ENCODE peak calls at places on chromosomes 7 and 10, in five cellular contexts. A is GM12865, P is fibroblast of pulmonary artery, M is mucosa of descending colon, F is Calu3. B is an unnamed sample.

GRCh38 chr7:116311816-116312471 is 101.6 kb downstream of the TES start:
- DNase-seq in A (no peak), P (no peak), M (no peak), F (no peak), B (no peak)

GRCh38 chr7:15685358-15686181 is 913 bp downstream of the MEOX2 start:
- DNase-seq in A (no peak), P (peak), M (peak), F (peak), B (no peak)

GRCh38 chr10:26621889-26622681 is 75.4 kb upstream of the PDSS1 start:
- DNase-seq in A (peak), P (peak), M (peak), F (peak), B (peak)

GRCh38 chr7:27802977-27803376 is 63.0 kb downstream of the TAX1BP1 start:
- DNase-seq in A (no peak), P (peak), M (no peak), F (no peak), B (no peak)

GRCh38 chr7:76155938-76156337 is 45.8 kb upstream of the SRRM3 start:
- DNase-seq in A (no peak), P (peak), M (peak), F (peak), B (no peak)

GRCh38 chr7:75711634-75712494 is 26.9 kb downstream of the HIP1 start:
- DNase-seq in A (peak), P (peak), M (no peak), F (no peak), B (no peak)

GRCh38 chr10:19815478-19816419 is 483 bp upstream of the PLXDC2 start:
- DNase-seq in A (no peak), P (peak), M (peak), F (no peak), B (peak)

GRCh38 chr7:111089822-111090426 is 1.0 kb upstream of the LRRN3 start:
- DNase-seq in A (peak), P (peak), M (no peak), F (no peak), B (peak)

GRCh38 chr7:139671967-139672366 is 105.8 kb downstream of the HIPK2 start:
- DNase-seq in A (no peak), P (no peak), M (no peak), F (no peak), B (no peak)

GRCh38 chr7:133529861-133530260 is 277.0 kb downstream of the EXOC4 start:
- DNase-seq in A (no peak), P (no peak), M (no peak), F (no peak), B (no peak)

GRCh38 chr10:106355450-106355849 is 809.1 kb downstream of the SORCS1 start:
- DNase-seq in A (peak), P (peak), M (no peak), F (no peak), B (no peak)

GRCh38 chr7:50092579-50093411 is at the start of gene ZPBP:
- DNase-seq in A (peak), P (peak), M (peak), F (peak), B (peak)

GRCh38 chr7:151276651-151277590 is 28.4 kb upstream of the SMARCD3 start:
- DNase-seq in A (peak), P (peak), M (peak), F (peak), B (peak)

GRCh38 chr7:108614903-108615302 is 45.2 kb downstream of the DNAJB9 start:
- DNase-seq in A (no peak), P (no peak), M (no peak), F (no peak), B (no peak)

GRCh38 chr10:114855776-114856543 is 34.4 kb downstream of the FHIP2A start:
- DNase-seq in A (no peak), P (peak), M (no peak), F (no peak), B (no peak)

GRCh38 chr7:69213882-69214281 is 384.4 kb upstream of the AUTS2 start:
- DNase-seq in A (no peak), P (no peak), M (no peak), F (no peak), B (no peak)

GRCh38 chr10:30529373-30529998 is 95.5 kb downstream of the MAP3K8 start:
- DNase-seq in A (peak), P (no peak), M (peak), F (no peak), B (peak)

GRCh38 chr10:5447611-5448071 is 35.3 kb downstream of the NET1 start:
- DNase-seq in A (peak), P (no peak), M (peak), F (no peak), B (peak)

GRCh38 chr7:86733783-86734182 is 90.1 kb downstream of the GRM3 start:
- DNase-seq in A (no peak), P (peak), M (peak), F (no peak), B (no peak)

GRCh38 chr7:351681-352480 is 61.9 kb downstream of the FOXL3 start:
- DNase-seq in A (no peak), P (no peak), M (no peak), F (no peak), B (no peak)

GRCh38 chr10:116553378-116553980 is 7.7 kb downstream of the PNLIP start:
- DNase-seq in A (no peak), P (no peak), M (no peak), F (no peak), B (no peak)

GRCh38 chr10:27819781-27820531 is 74.3 kb upstream of the MKX start:
- DNase-seq in A (no peak), P (peak), M (no peak), F (peak), B (no peak)

GRCh38 chr7:149027560-149028345 is 552 bp downstream of the PDIA4 start:
- DNase-seq in A (no peak), P (peak), M (no peak), F (no peak), B (no peak)

GRCh38 chr10:92880233-92880861 is 32.0 kb downstream of the EXOC6 start:
- DNase-seq in A (peak), P (peak), M (peak), F (peak), B (peak)

GRCh38 chr7:130486114-130486962 is 5.5 kb upstream of the MEST start:
- DNase-seq in A (peak), P (no peak), M (peak), F (peak), B (peak)

GRCh38 chr7:112533591-112533990 is 52.8 kb downstream of the LSMEM1 start:
- DNase-seq in A (no peak), P (no peak), M (no peak), F (no peak), B (no peak)

GRCh38 chr10:55500931-55501559 is 700.0 kb upstream of the PCDH15 start:
- DNase-seq in A (peak), P (peak), M (peak), F (peak), B (peak)

GRCh38 chr7:8605227-8605626 is 171.8 kb downstream of the NXPH1 start:
- DNase-seq in A (no peak), P (no peak), M (no peak), F (no peak), B (no peak)

GRCh38 chr7:71235263-71235662 is 103.3 kb downstream of the GALNT17 start:
- DNase-seq in A (no peak), P (no peak), M (no peak), F (no peak), B (no peak)

GRCh38 chr10:79379512-79380124 is 32.3 kb downstream of the PPIF start:
- DNase-seq in A (no peak), P (no peak), M (peak), F (no peak), B (peak)

GRCh38 chr7:55223023-55223422 is 142.1 kb upstream of the LANCL2 start:
- DNase-seq in A (no peak), P (no peak), M (no peak), F (no peak), B (no peak)

GRCh38 chr10:131831561-131831960 is 69.2 kb upstream of the PPP2R2D start:
- DNase-seq in A (no peak), P (no peak), M (no peak), F (no peak), B (no peak)

GRCh38 chr10:101028446-101029244 is 2.3 kb downstream of the PDZD7 start:
- DNase-seq in A (no peak), P (no peak), M (no peak), F (no peak), B (no peak)

GRCh38 chr10:52992569-52992968 is 220.0 kb upstream of the MBL2 start:
- DNase-seq in A (no peak), P (no peak), M (no peak), F (no peak), B (no peak)

GRCh38 chr7:50450691-50451051 is 521 bp upstream of the FIGNL1 start:
- DNase-seq in A (peak), P (no peak), M (peak), F (peak), B (peak)

GRCh38 chr7:4638781-4639575 is 43.1 kb upstream of the FOXK1 start:
- DNase-seq in A (peak), P (no peak), M (no peak), F (no peak), B (no peak)

GRCh38 chr10:84135836-84136235 is 3.5 kb upstream of the GHITM start:
- DNase-seq in A (no peak), P (no peak), M (peak), F (no peak), B (no peak)

GRCh38 chr10:84138478-84139125 is 707 bp upstream of the GHITM start:
- DNase-seq in A (no peak), P (no peak), M (peak), F (peak), B (peak)

GRCh38 chr10:84140036-84140379 is 699 bp downstream of the GHITM start:
- DNase-seq in A (peak), P (peak), M (no peak), F (no peak), B (no peak)

GRCh38 chr10:84139126-84140035 is at the start of gene GHITM:
- DNase-seq in A (peak), P (peak), M (peak), F (peak), B (peak)
- TF ChIP-seq CTCF in A (peak), P (peak), M (peak), F (peak), B (no peak)

GRCh38 chr10:112184052-112184371 is 447 bp upstream of the GPAM start:
- DNase-seq in A (no peak), P (no peak), M (no peak), F (no peak), B (no peak)
- TF ChIP-seq CTCF in A (no peak), P (no peak), M (no peak), F (no peak), B (no peak)

GRCh38 chr10:99442394-99442793 is 12.0 kb upstream of the GOT1 start:
- DNase-seq in A (no peak), P (no peak), M (no peak), F (no peak), B (no peak)
- TF ChIP-seq CTCF in A (no peak), P (no peak), M (no peak), F (no peak), B (no peak)

GRCh38 chr10:22006379-22006884 is 2.9 kb upstream of the DNAJC1 start:
- DNase-seq in A (no peak), P (no peak), M (no peak), F (no peak), B (no peak)

GRCh38 chr10:22002531-22003110 is 909 bp downstream of the DNAJC1 start:
- DNase-seq in A (peak), P (peak), M (peak), F (peak), B (peak)

GRCh38 chr10:22005763-22006162 is 2.2 kb upstream of the DNAJC1 start:
- DNase-seq in A (peak), P (no peak), M (no peak), F (no peak), B (no peak)

GRCh38 chr10:22003964-22004281 is 393 bp upstream of the DNAJC1 start:
- DNase-seq in A (no peak), P (no peak), M (no peak), F (no peak), B (no peak)

GRCh38 chr10:22003111-22003963 is at the start of gene DNAJC1:
- DNase-seq in A (peak), P (peak), M (peak), F (peak), B (peak)
- TF ChIP-seq CTCF in A (peak), P (no peak), M (no peak), F (no peak), B (no peak)

GRCh38 chr7:2826806-2827205 is 17.3 kb downstream of the GNA12 start:
- DNase-seq in A (no peak), P (peak), M (no peak), F (no peak), B (no peak)
- TF ChIP-seq CTCF in A (no peak), P (no peak), M (no peak), F (no peak), B (no peak)

GRCh38 chr7:100547872-100548271 is 8.9 kb downstream of the AGFG2 start:
- DNase-seq in A (peak), P (peak), M (no peak), F (no peak), B (no peak)
- TF ChIP-seq CTCF in A (no peak), P (peak), M (no peak), F (no peak), B (no peak)

DNA sequence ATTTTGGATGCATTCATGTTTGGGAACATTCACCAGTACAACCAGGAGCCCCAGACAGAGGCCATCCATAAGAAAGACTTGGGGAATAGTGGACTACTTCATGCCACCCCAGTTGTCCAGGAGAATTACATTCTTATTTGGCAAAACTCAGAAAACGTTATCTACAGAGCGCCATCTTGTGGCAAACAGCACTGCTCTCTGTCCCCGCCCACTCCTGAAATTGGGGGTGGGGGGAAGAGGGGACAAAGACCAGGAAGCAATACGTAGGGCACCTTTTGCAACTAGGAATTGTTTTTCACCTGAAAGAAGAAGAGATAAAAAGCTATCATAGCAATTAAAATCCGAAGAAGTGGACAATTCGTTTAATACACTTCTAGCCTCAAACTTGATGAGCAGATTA is 134.6 kb upstream of the MGMT start:
- DNase-seq in A (peak), P (peak), M (peak), F (no peak), B (no peak)
- TF ChIP-seq CTCF in A (peak), P (peak), M (no peak), F (no peak), B (no peak)

B was measured in GM20000.